ENCODE peak calls at places on chromosomes 4 and X, in eight cellular contexts. One of them, this sample, is unnamed. For H3K4me1, the result is how much of the 10 kb centered on the place peaks cover.

GRCh38 chr4:33494150-33494549 is 2750.2 kb downstream of the ARAP2 start:
- DNase-seq in esophagus muscularis mucosa: no peak
- DNase-seq in cardiac muscle cell: no peak
- DNase-seq in heart left ventricle: no peak
- DNase-seq in left ventricle myocardium inferior: no peak
- DNase-seq in suprapubic skin: no peak
- DNase-seq in neural progenitor cell: no peak
- DNase-seq in PC-9: no peak
- DNase-seq in this sample: peak

GRCh38 chrX:80576815-80577533 is 156.7 kb downstream of the TENT5D start:
- DNase-seq in left ventricle myocardium inferior: no peak
- DNase-seq in PC-9: no peak
- DNase-seq in heart left ventricle: no peak
- DNase-seq in neural progenitor cell: peak
- DNase-seq in suprapubic skin: no peak
- DNase-seq in esophagus muscularis mucosa: no peak
- DNase-seq in cardiac muscle cell: peak
- DNase-seq in this sample: no peak

GRCh38 chr4:86453044-86453501 is 93.2 kb upstream of the MAPK10 start:
- DNase-seq in neural progenitor cell: no peak
- DNase-seq in suprapubic skin: no peak
- DNase-seq in left ventricle myocardium inferior: peak
- DNase-seq in esophagus muscularis mucosa: no peak
- DNase-seq in PC-9: peak
- DNase-seq in cardiac muscle cell: no peak
- DNase-seq in heart left ventricle: peak
- DNase-seq in this sample: no peak

GRCh38 chr4:78710536-78710935 is 65.6 kb upstream of the BMP2K start:
- DNase-seq in cardiac muscle cell: no peak
- DNase-seq in suprapubic skin: no peak
- DNase-seq in esophagus muscularis mucosa: no peak
- DNase-seq in heart left ventricle: no peak
- DNase-seq in left ventricle myocardium inferior: no peak
- DNase-seq in neural progenitor cell: no peak
- DNase-seq in PC-9: no peak
- DNase-seq in this sample: peak

GRCh38 chr4:187084696-187085095 is 361.0 kb upstream of the FAT1 start:
- DNase-seq in neural progenitor cell: no peak
- DNase-seq in heart left ventricle: no peak
- DNase-seq in PC-9: no peak
- DNase-seq in esophagus muscularis mucosa: no peak
- DNase-seq in cardiac muscle cell: no peak
- DNase-seq in suprapubic skin: no peak
- DNase-seq in left ventricle myocardium inferior: no peak
- DNase-seq in this sample: no peak

GRCh38 chr4:114012749-114013148 is 33.3 kb upstream of the ARSJ start:
- DNase-seq in PC-9: peak
- DNase-seq in left ventricle myocardium inferior: no peak
- DNase-seq in suprapubic skin: no peak
- DNase-seq in heart left ventricle: no peak
- DNase-seq in neural progenitor cell: no peak
- DNase-seq in esophagus muscularis mucosa: no peak
- DNase-seq in cardiac muscle cell: no peak
- DNase-seq in this sample: no peak

GRCh38 chr4:61638600-61638999 is 438.5 kb downstream of the ADGRL3 start:
- DNase-seq in cardiac muscle cell: no peak
- DNase-seq in esophagus muscularis mucosa: no peak
- DNase-seq in left ventricle myocardium inferior: no peak
- DNase-seq in heart left ventricle: no peak
- DNase-seq in neural progenitor cell: no peak
- DNase-seq in suprapubic skin: no peak
- DNase-seq in PC-9: no peak
- DNase-seq in this sample: no peak

GRCh38 chr4:27187786-27188185 is 327.1 kb downstream of the STIM2 start:
- DNase-seq in left ventricle myocardium inferior: no peak
- DNase-seq in PC-9: no peak
- DNase-seq in neural progenitor cell: no peak
- DNase-seq in esophagus muscularis mucosa: no peak
- DNase-seq in heart left ventricle: no peak
- DNase-seq in cardiac muscle cell: no peak
- DNase-seq in suprapubic skin: no peak
- DNase-seq in this sample: peak

GRCh38 chr4:42428036-42428435 is 30.7 kb downstream of the SHISA3 start:
- DNase-seq in left ventricle myocardium inferior: no peak
- DNase-seq in neural progenitor cell: no peak
- DNase-seq in suprapubic skin: no peak
- DNase-seq in cardiac muscle cell: no peak
- DNase-seq in esophagus muscularis mucosa: no peak
- DNase-seq in heart left ventricle: no peak
- DNase-seq in PC-9: no peak
- DNase-seq in this sample: no peak

GRCh38 chr4:152690706-152691651 is 11.2 kb upstream of the TMEM154 start:
- DNase-seq in cardiac muscle cell: no peak
- DNase-seq in neural progenitor cell: no peak
- DNase-seq in PC-9: no peak
- DNase-seq in left ventricle myocardium inferior: no peak
- DNase-seq in heart left ventricle: no peak
- DNase-seq in esophagus muscularis mucosa: no peak
- DNase-seq in suprapubic skin: no peak
- DNase-seq in this sample: no peak

GRCh38 chrX:134502686-134503085 is 42.7 kb downstream of the HPRT1 start:
- DNase-seq in left ventricle myocardium inferior: no peak
- DNase-seq in heart left ventricle: no peak
- DNase-seq in neural progenitor cell: no peak
- DNase-seq in cardiac muscle cell: no peak
- DNase-seq in suprapubic skin: no peak
- DNase-seq in PC-9: no peak
- DNase-seq in esophagus muscularis mucosa: no peak
- DNase-seq in this sample: no peak

GRCh38 chr4:183986645-183987528 is 81.8 kb downstream of the STOX2 start:
- DNase-seq in cardiac muscle cell: no peak
- DNase-seq in heart left ventricle: no peak
- DNase-seq in neural progenitor cell: no peak
- DNase-seq in esophagus muscularis mucosa: no peak
- DNase-seq in suprapubic skin: no peak
- DNase-seq in PC-9: no peak
- DNase-seq in left ventricle myocardium inferior: no peak
- DNase-seq in this sample: no peak

GRCh38 chr4:126784966-126785580 is 847.7 kb upstream of the INTU start:
- DNase-seq in heart left ventricle: no peak
- DNase-seq in PC-9: no peak
- DNase-seq in cardiac muscle cell: no peak
- DNase-seq in neural progenitor cell: no peak
- DNase-seq in esophagus muscularis mucosa: no peak
- DNase-seq in suprapubic skin: no peak
- DNase-seq in left ventricle myocardium inferior: no peak
- DNase-seq in this sample: peak

GRCh38 chr4:2484993-2485392 is 16.1 kb downstream of the RNF4 start:
- DNase-seq in left ventricle myocardium inferior: peak
- DNase-seq in esophagus muscularis mucosa: peak
- DNase-seq in neural progenitor cell: peak
- DNase-seq in heart left ventricle: peak
- DNase-seq in PC-9: no peak
- DNase-seq in suprapubic skin: peak
- DNase-seq in cardiac muscle cell: no peak
- DNase-seq in this sample: no peak

GRCh38 chr4:2482693-2483092 is 13.8 kb downstream of the RNF4 start:
- DNase-seq in left ventricle myocardium inferior: peak
- DNase-seq in suprapubic skin: no peak
- DNase-seq in heart left ventricle: peak
- DNase-seq in cardiac muscle cell: no peak
- DNase-seq in esophagus muscularis mucosa: no peak
- DNase-seq in PC-9: no peak
- DNase-seq in neural progenitor cell: no peak
- DNase-seq in this sample: no peak

GRCh38 chr4:2483237-2483636 is 14.3 kb downstream of the RNF4 start:
- DNase-seq in cardiac muscle cell: no peak
- DNase-seq in neural progenitor cell: no peak
- DNase-seq in esophagus muscularis mucosa: no peak
- DNase-seq in PC-9: no peak
- DNase-seq in suprapubic skin: no peak
- DNase-seq in left ventricle myocardium inferior: no peak
- DNase-seq in heart left ventricle: no peak
- DNase-seq in this sample: no peak

GRCh38 chr4:2482192-2482591 is 13.3 kb downstream of the RNF4 start:
- DNase-seq in cardiac muscle cell: no peak
- DNase-seq in PC-9: no peak
- DNase-seq in heart left ventricle: no peak
- DNase-seq in suprapubic skin: no peak
- DNase-seq in left ventricle myocardium inferior: no peak
- DNase-seq in neural progenitor cell: no peak
- DNase-seq in esophagus muscularis mucosa: no peak
- DNase-seq in this sample: no peak

DNA sequence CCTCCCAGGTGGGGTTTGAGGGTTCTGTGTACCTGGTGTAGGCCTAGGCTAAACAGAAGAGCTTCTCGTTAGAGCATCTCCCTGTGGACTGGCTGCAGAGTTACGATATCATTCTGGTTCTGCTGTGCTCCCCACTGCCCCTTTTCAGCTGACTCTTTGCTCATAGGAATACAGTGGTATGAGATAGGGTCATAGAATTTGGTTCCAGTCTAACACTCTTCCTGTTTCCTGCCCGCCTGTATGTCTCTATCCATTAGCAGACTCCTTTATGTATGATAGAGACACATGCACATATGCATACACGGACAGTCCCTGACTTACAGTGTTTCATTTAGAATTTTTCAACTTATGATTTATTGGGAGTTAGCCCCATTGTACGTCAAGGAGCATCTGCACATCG is 15.3 kb downstream of the RNF4 start:
- DNase-seq in cardiac muscle cell: no peak
- DNase-seq in left ventricle myocardium inferior: no peak
- DNase-seq in heart left ventricle: no peak
- DNase-seq in PC-9: no peak
- DNase-seq in neural progenitor cell: no peak
- DNase-seq in suprapubic skin: no peak
- DNase-seq in esophagus muscularis mucosa: no peak
- DNase-seq in this sample: no peak
- H3K4me1 ChIP-seq in cardiac muscle cell: under half
- H3K4me1 ChIP-seq in left ventricle myocardium inferior: half or more
- H3K4me1 ChIP-seq in heart left ventricle: half or more
- H3K4me1 ChIP-seq in PC-9: under half
- H3K4me1 ChIP-seq in neural progenitor cell: under half
- H3K4me1 ChIP-seq in suprapubic skin: half or more
- H3K4me1 ChIP-seq in esophagus muscularis mucosa: half or more
- H3K4me1 ChIP-seq in this sample: under half

DNA sequence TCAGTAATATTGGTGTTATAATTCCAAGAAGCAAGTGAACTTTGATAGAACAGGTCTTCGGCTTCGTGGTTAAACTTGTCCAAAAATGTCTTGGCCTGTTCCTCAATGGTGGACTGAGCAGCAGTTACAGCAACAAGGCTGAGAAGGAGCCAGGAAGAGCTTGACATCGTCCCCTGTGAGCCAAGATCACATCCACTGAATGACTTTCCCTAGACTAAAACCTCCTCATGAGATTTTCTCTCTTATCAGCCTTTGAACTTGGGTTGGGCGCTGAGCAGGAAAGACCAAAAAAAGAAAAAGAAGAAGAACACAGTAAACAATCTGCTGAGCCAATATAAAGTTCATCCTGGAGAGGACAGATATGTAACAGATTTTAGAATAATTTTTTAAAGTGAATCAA is at the start of gene ACE2:
- DNase-seq in PC-9: no peak
- DNase-seq in heart left ventricle: no peak
- DNase-seq in left ventricle myocardium inferior: no peak
- DNase-seq in neural progenitor cell: no peak
- DNase-seq in cardiac muscle cell: no peak
- DNase-seq in suprapubic skin: no peak
- DNase-seq in esophagus muscularis mucosa: no peak
- DNase-seq in this sample: no peak
- H3K27ac ChIP-seq in PC-9: peak
- H3K27ac ChIP-seq in heart left ventricle: peak
- H3K27ac ChIP-seq in left ventricle myocardium inferior: peak
- H3K27ac ChIP-seq in neural progenitor cell: no peak
- H3K27ac ChIP-seq in cardiac muscle cell: no peak
- H3K27ac ChIP-seq in suprapubic skin: no peak
- H3K27ac ChIP-seq in esophagus muscularis mucosa: no peak
- H3K27ac ChIP-seq in this sample: no peak

GRCh38 chrX:103918050-103918449 is 44.4 kb upstream of the TMSB15B start:
- DNase-seq in PC-9: no peak
- DNase-seq in esophagus muscularis mucosa: peak
- DNase-seq in neural progenitor cell: peak
- DNase-seq in heart left ventricle: peak
- DNase-seq in left ventricle myocardium inferior: peak
- DNase-seq in suprapubic skin: no peak
- DNase-seq in cardiac muscle cell: peak
- DNase-seq in this sample: peak
- TF ChIP-seq CTCF in PC-9: no peak
- TF ChIP-seq CTCF in esophagus muscularis mucosa: peak
- TF ChIP-seq CTCF in neural progenitor cell: peak
- TF ChIP-seq CTCF in heart left ventricle: peak
- TF ChIP-seq CTCF in left ventricle myocardium inferior: peak
- TF ChIP-seq CTCF in suprapubic skin: peak
- TF ChIP-seq CTCF in cardiac muscle cell: peak
- TF ChIP-seq CTCF in this sample: peak

GRCh38 chrX:2514131-2514530 is 13.4 kb upstream of the DHRSX start:
- DNase-seq in cardiac muscle cell: no peak
- DNase-seq in PC-9: no peak
- DNase-seq in esophagus muscularis mucosa: no peak
- DNase-seq in suprapubic skin: no peak
- DNase-seq in left ventricle myocardium inferior: no peak
- DNase-seq in neural progenitor cell: no peak
- DNase-seq in heart left ventricle: no peak
- DNase-seq in this sample: no peak

GRCh38 chrX:2513120-2513664 is 12.4 kb upstream of the DHRSX start:
- DNase-seq in cardiac muscle cell: no peak
- DNase-seq in neural progenitor cell: no peak
- DNase-seq in PC-9: no peak
- DNase-seq in left ventricle myocardium inferior: no peak
- DNase-seq in suprapubic skin: no peak
- DNase-seq in esophagus muscularis mucosa: no peak
- DNase-seq in heart left ventricle: no peak
- DNase-seq in this sample: no peak

GRCh38 chrX:2512501-2512900 is 11.7 kb upstream of the DHRSX start:
- DNase-seq in heart left ventricle: no peak
- DNase-seq in esophagus muscularis mucosa: no peak
- DNase-seq in cardiac muscle cell: no peak
- DNase-seq in suprapubic skin: no peak
- DNase-seq in PC-9: no peak
- DNase-seq in neural progenitor cell: no peak
- DNase-seq in left ventricle myocardium inferior: no peak
- DNase-seq in this sample: no peak

GRCh38 chrX:2520539-2520938 is 19.8 kb upstream of the DHRSX start:
- DNase-seq in heart left ventricle: no peak
- DNase-seq in neural progenitor cell: no peak
- DNase-seq in cardiac muscle cell: no peak
- DNase-seq in left ventricle myocardium inferior: no peak
- DNase-seq in PC-9: no peak
- DNase-seq in suprapubic skin: no peak
- DNase-seq in esophagus muscularis mucosa: no peak
- DNase-seq in this sample: no peak

DNA sequence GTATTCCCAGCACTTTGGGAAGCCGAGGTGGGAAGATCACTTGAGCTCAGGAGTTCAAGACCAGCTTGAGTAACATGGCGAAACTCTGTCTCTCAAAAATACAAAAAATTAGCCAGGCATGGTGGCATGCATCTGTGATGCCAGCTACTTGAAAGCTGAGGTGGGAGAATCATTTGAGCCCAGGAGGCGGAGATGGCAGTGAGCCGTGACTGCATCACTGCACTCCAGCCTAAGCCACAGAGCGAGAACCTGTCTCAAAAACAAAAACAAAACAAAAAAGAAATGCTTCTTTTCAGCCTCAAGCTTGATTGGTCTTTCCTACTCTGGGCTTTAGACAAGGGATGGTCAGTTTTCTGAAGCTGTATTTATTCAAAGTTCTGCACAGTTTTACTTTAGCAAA is 15.8 kb upstream of the DHRSX start:
- DNase-seq in heart left ventricle: no peak
- DNase-seq in esophagus muscularis mucosa: no peak
- DNase-seq in suprapubic skin: no peak
- DNase-seq in neural progenitor cell: no peak
- DNase-seq in cardiac muscle cell: no peak
- DNase-seq in left ventricle myocardium inferior: no peak
- DNase-seq in PC-9: no peak
- DNase-seq in this sample: no peak
- H3K4me1 ChIP-seq in heart left ventricle: under half
- H3K4me1 ChIP-seq in esophagus muscularis mucosa: under half
- H3K4me1 ChIP-seq in suprapubic skin: under half
- H3K4me1 ChIP-seq in neural progenitor cell: under half
- H3K4me1 ChIP-seq in cardiac muscle cell: under half
- H3K4me1 ChIP-seq in left ventricle myocardium inferior: under half
- H3K4me1 ChIP-seq in PC-9: under half
- H3K4me1 ChIP-seq in this sample: under half